ENCODE peak calls at places on chromosomes 2 and 18, in ten cellular contexts. U, A, W, H, J, O, B, P, Z and M are unnamed samples.
A peak's percentile ranks its signal among the peaks of the same experiment; 100 is the strongest.

GRCh38 chr2:144466637-144467036 is 53.3 kb downstream of the ZEB2 start:
- DNase-seq in U (no peak), A (no peak), P (peak; percentile 24), B (no peak), J (no peak), W (no peak), Z (no peak), O (no peak), H (peak; percentile 80), M (no peak)

GRCh38 chr2:124913873-124914272 is 888.8 kb downstream of the CNTNAP5 start:
- DNase-seq in U (no peak), O (no peak), H (no peak), A (no peak), B (no peak), P (no peak), J (no peak), Z (no peak), W (no peak), M (no peak)

GRCh38 chr2:156436477-156437085 is 402 bp downstream of the GPD2 start:
- DNase-seq in P (peak; percentile 6), U (no peak), A (peak; percentile 24), H (peak; percentile 22), J (peak; percentile 63), Z (no peak), B (no peak), O (no peak), W (no peak), M (peak; percentile 41)

GRCh38 chr2:157160131-157160530 is 97.4 kb upstream of the GALNT5 start:
- DNase-seq in H (no peak), Z (no peak), B (no peak), W (no peak), J (no peak), O (no peak), P (peak; percentile 36), A (no peak), U (peak; percentile 3), M (no peak)

GRCh38 chr2:85062565-85062964 is 70.6 kb upstream of the TCF7L1 start:
- DNase-seq in B (no peak), Z (no peak), A (no peak), U (no peak), H (no peak), W (no peak), J (no peak), O (no peak), P (no peak), M (no peak)

GRCh38 chr2:187553908-187554703 is at the start of gene TFPI:
- DNase-seq in Z (no peak), H (no peak), W (no peak), J (peak; percentile 86), A (peak; percentile 77), O (no peak), P (peak; percentile 64), B (no peak), U (no peak), M (peak; percentile 44)

GRCh38 chr2:159683804-159684203 is 28.5 kb upstream of the MARCHF7 start:
- DNase-seq in A (no peak), P (no peak), U (no peak), Z (no peak), J (no peak), H (no peak), O (no peak), W (no peak), B (no peak), M (no peak)

GRCh38 chr18:7728297-7728696 is 161.2 kb downstream of the PTPRM start:
- DNase-seq in A (no peak), P (no peak), W (no peak), J (no peak), U (no peak), Z (no peak), H (no peak), O (no peak), B (no peak), M (no peak)

GRCh38 chr2:67891642-67892041 is 171.2 kb downstream of the C1D start:
- DNase-seq in U (no peak), A (no peak), P (no peak), B (no peak), Z (no peak), J (no peak), H (no peak), W (no peak), O (no peak), M (no peak)

GRCh38 chr2:30664761-30665358 is 142.4 kb downstream of the CAPN13 start:
- DNase-seq in J (peak; percentile 31), P (no peak), A (peak; percentile 65), Z (no peak), W (no peak), B (no peak), U (no peak), O (no peak), H (no peak), M (peak; percentile 9)